ENCODE peak calls at places on chromosomes 2 and 18, in six cellular contexts. T is IMR-90, V is H9, F is H1, D is neuronal stem cell, A is mesenchymal stem cell. Y is an unnamed sample.

GRCh38 chr2:122886479-122887130 is 1131.2 kb downstream of the TSN start:
- DNase-seq in T (no peak), V (no peak), F (no peak), D (no peak), A (no peak), Y (peak; percentile 31)

GRCh38 chr18:12359515-12359927 is 17.5 kb downstream of the AFG3L2 start:
- DNase-seq in T (peak; percentile 62), V (no peak), F (no peak), D (no peak), A (peak; percentile 56), Y (no peak)

GRCh38 chr2:98026927-98027522 is 31.3 kb upstream of the TMEM131 start:
- DNase-seq in T (no peak), V (no peak), F (peak; percentile 16), D (no peak), A (no peak), Y (no peak)

GRCh38 chr2:103818176-103818575 is 1035.7 kb upstream of the POU3F3 start:
- DNase-seq in T (no peak), V (no peak), F (no peak), D (no peak), A (no peak), Y (no peak)

GRCh38 chr2:28009732-28010131 is 119.2 kb downstream of the BABAM2 start:
- DNase-seq in T (peak; percentile 15), V (no peak), F (no peak), D (no peak), A (no peak), Y (no peak)

GRCh38 chr2:43082111-43082877 is 144.1 kb downstream of the ZFP36L2 start:
- DNase-seq in T (peak; percentile 79), V (no peak), F (no peak), D (no peak), A (peak; percentile 94), Y (no peak)

GRCh38 chr2:39573276-39573675 is 92.4 kb upstream of the TMEM178A start:
- DNase-seq in T (no peak), V (no peak), F (no peak), D (no peak), A (no peak), Y (no peak)

GRCh38 chr2:74821177-74822124 is 12.5 kb upstream of the HK2 start:
- DNase-seq in T (no peak), V (no peak), F (no peak), D (no peak), A (peak; percentile 42), Y (no peak)

GRCh38 chr2:232315049-232315922 is 63.3 kb upstream of the ALPP start:
- DNase-seq in T (peak; percentile 30), V (no peak), F (no peak), D (no peak), A (peak; percentile 93), Y (peak; percentile 29)

GRCh38 chr2:227033471-227034148 is 130.4 kb downstream of the COL4A4 start:
- DNase-seq in T (peak; percentile 32), V (peak; percentile 89), F (peak; percentile 86), D (peak; percentile 41), A (peak; percentile 92), Y (peak; percentile 80)

GRCh38 chr2:215019521-215020145 is 118.8 kb downstream of the ABCA12 start:
- DNase-seq in T (no peak), V (no peak), F (no peak), D (no peak), A (no peak), Y (no peak)

GRCh38 chr2:157432475-157433106 is 11.3 kb downstream of the CYTIP start:
- DNase-seq in T (no peak), V (no peak), F (no peak), D (no peak), A (peak; percentile 19), Y (no peak)

GRCh38 chr2:236246711-236247246 is 17.4 kb downstream of the ASB18 start:
- DNase-seq in T (no peak), V (no peak), F (no peak), D (no peak), A (no peak), Y (no peak)

GRCh38 chr2:104845552-104845931 is 8.4 kb upstream of the POU3F3 start:
- DNase-seq in T (no peak), V (no peak), F (no peak), D (no peak), A (no peak), Y (peak; percentile 42)

GRCh38 chr2:88638743-88639142 is 11.5 kb upstream of the EIF2AK3 start:
- DNase-seq in T (no peak), V (no peak), F (no peak), D (no peak), A (no peak), Y (no peak)

GRCh38 chr2:144516417-144516980 is 3.4 kb downstream of the ZEB2 start:
- DNase-seq in T (no peak), V (no peak), F (peak; percentile 70), D (no peak), A (no peak), Y (no peak)

GRCh38 chr2:227719637-227720036 is 1.8 kb upstream of the SLC19A3 start:
- DNase-seq in T (no peak), V (no peak), F (no peak), D (no peak), A (no peak), Y (no peak)

GRCh38 chr18:61833387-61833786 is 59.4 kb downstream of the RNF152 start:
- DNase-seq in T (peak; percentile 84), V (no peak), F (no peak), D (no peak), A (peak; percentile 89), Y (no peak)

GRCh38 chr2:8684421-8684884 is 2.6 kb downstream of the ID2 start:
- DNase-seq in T (peak; percentile 47), V (no peak), F (no peak), D (peak; percentile 44), A (peak; percentile 63), Y (peak; percentile 83)

GRCh38 chr2:173148520-173148919 is 72.9 kb downstream of the MAP3K20 start:
- DNase-seq in T (peak; percentile 23), V (no peak), F (no peak), D (no peak), A (no peak), Y (no peak)

GRCh38 chr2:595831-596592 is 81.2 kb downstream of the TMEM18 start:
- DNase-seq in T (no peak), V (no peak), F (no peak), D (no peak), A (no peak), Y (no peak)

GRCh38 chr2:47892338-47892730 is 14.0 kb downstream of the FBXO11 start:
- DNase-seq in T (no peak), V (no peak), F (no peak), D (no peak), A (no peak), Y (no peak)

GRCh38 chr2:235669269-235669831 is 175.5 kb downstream of the AGAP1 start:
- DNase-seq in T (peak; percentile 58), V (peak; percentile 94), F (peak; percentile 95), D (peak; percentile 86), A (peak; percentile 65), Y (peak; percentile 89)

GRCh38 chr18:64403784-64404498 is 255.1 kb upstream of the LINC00305 start:
- DNase-seq in T (no peak), V (no peak), F (no peak), D (no peak), A (no peak), Y (no peak)

GRCh38 chr2:237414056-237414661 is at the start of gene COL6A3:
- DNase-seq in T (peak; percentile 98), V (no peak), F (no peak), D (no peak), A (peak; percentile 68), Y (no peak)

GRCh38 chr2:200422071-200422470 is 87.8 kb downstream of the KCTD18 start:
- DNase-seq in T (no peak), V (no peak), F (no peak), D (no peak), A (no peak), Y (no peak)
- H2BK15ac ChIP-seq in T (no peak overlapping the region), V (no peak overlapping the region), F (no peak overlapping the region), D (no peak overlapping the region), A (no peak overlapping the region), Y (no peak overlapping the region)

GRCh38 chr18:31203086-31203793 is 40.6 kb upstream of the DSC1 start:
- DNase-seq in T (no peak), V (no peak), F (no peak), D (no peak), A (peak; percentile 18), Y (no peak)

GRCh38 chr18:31204833-31205232 is 42.2 kb upstream of the DSC1 start:
- DNase-seq in T (no peak), V (no peak), F (no peak), D (no peak), A (no peak), Y (no peak)

GRCh38 chr18:31205273-31205672 is 42.6 kb upstream of the DSC1 start:
- DNase-seq in T (no peak), V (no peak), F (no peak), D (no peak), A (no peak), Y (no peak)

GRCh38 chr18:31203794-31204148 is 41.1 kb upstream of the DSC1 start:
- DNase-seq in T (no peak), V (no peak), F (no peak), D (no peak), A (no peak), Y (no peak)

DNA sequence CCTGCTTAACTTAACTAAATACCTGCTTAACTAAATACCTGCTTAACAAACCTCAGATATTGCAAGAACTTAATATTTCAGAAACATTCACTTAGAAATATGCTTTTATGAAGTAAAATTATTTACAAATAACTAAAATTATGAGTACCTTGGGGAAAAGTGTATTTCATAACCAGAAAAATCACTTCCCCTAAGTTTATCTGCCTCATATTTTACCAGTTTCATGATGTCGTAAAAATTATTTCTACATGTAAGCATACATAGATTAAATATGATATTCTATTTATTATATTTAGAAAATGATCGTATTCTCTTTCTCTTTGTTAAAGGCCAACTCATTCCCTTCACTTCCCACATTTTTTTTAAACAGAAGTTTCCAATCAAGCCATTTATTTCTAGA is 41.5 kb upstream of the DSC1 start:
- DNase-seq in T (no peak), V (no peak), F (no peak), D (no peak), A (no peak), Y (no peak)
- H3K4ac ChIP-seq in T (no peak overlapping the region), V (no peak overlapping the region), F (no peak overlapping the region), D (no peak overlapping the region), A (no peak overlapping the region), Y (no peak overlapping the region)

DNA sequence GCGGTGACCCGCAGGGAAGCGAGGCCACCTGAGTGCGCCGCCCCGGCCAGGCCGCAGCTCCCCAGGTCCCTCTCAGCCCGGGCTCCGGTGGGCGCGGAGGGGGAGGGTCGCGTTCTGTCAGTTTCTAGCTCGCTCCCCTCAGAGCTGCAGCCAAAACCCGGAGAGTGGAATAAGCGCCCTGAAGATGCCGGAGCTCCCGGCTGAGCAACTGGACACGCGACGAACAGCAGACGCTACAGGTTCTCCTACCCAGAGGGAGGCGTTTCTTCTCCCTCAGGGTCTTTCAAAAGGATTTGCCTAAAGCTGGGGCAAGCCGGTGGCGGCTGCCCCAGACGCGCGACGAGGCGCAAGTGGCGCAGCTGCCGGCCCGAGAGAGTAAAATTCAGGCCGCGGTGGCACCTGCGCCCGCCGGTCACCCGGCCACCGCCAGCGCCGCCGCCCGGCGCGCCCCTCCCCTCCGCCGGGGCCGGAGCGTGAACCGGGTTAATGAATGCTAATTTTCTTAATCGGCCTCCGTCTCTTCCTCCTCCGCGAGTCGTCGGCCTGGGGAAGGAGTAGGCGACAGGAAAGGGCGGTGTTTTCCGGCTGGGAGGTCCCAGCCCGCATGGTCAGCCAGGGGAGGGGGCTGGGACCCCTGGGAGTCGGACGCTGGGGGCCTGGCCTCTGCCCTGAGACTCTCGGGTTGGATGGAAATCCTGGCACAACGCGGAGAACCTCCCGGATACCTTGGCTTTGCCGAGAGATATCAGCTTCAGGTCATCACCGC is 845 bp upstream of the CDC42EP3 start:
- DNase-seq in T (peak; percentile 88), V (peak; percentile 97), F (peak; percentile 94), D (peak; percentile 97), A (peak; percentile 93), Y (peak; percentile 99)
- H2BK120ac ChIP-seq in T (peak overlapping the region; percentile 81), V (no peak overlapping the region), F (no peak overlapping the region), D (peak overlapping the region; percentile 95), A (peak overlapping the region; percentile 99), Y (peak overlapping the region; percentile 54)

GRCh38 chr2:145680276-145680675 is 1160.4 kb upstream of the ZEB2 start:
- DNase-seq in T (no peak), V (no peak), F (no peak), D (no peak), A (no peak), Y (no peak)
- H2BK15ac ChIP-seq in T (no peak overlapping the region), V (no peak overlapping the region), F (no peak overlapping the region), D (no peak overlapping the region), A (no peak overlapping the region), Y (no peak overlapping the region)

Y was measured in mesendoderm.